ENCODE peak calls at places on chromosomes 16 and 17, in six cellular contexts. N, Z, A, F, S and T are unnamed samples.

GRCh38 chr17:74521701-74522201 is 9.5 kb downstream of the CD300LB start:
- DNase-seq in N (no peak), Z (no peak), A (no peak), F (no peak), S (no peak), T (peak; percentile 30)

GRCh38 chr17:75459590-75460267 is 3.3 kb downstream of the TMEM94 start:
- DNase-seq in N (no peak), Z (no peak), A (no peak), F (no peak), S (no peak), T (no peak)

GRCh38 chr16:47581114-47581513 is 120.0 kb downstream of the PHKB start:
- DNase-seq in N (peak; percentile 32), Z (no peak), A (no peak), F (no peak), S (no peak), T (no peak)

GRCh38 chr17:42845918-42846593 is 1.7 kb downstream of the AOC2 start:
- DNase-seq in N (no peak), Z (no peak), A (no peak), F (no peak), S (no peak), T (no peak)

GRCh38 chr17:9615486-9615885 is 29.8 kb upstream of the USP43 start:
- DNase-seq in N (no peak), Z (no peak), A (no peak), F (no peak), S (no peak), T (no peak)

GRCh38 chr16:66503030-66503429 is 46.9 kb downstream of the TK2 start:
- DNase-seq in N (no peak), Z (no peak), A (no peak), F (no peak), S (no peak), T (no peak)

GRCh38 chr16:57735755-57736418 is at the start of gene KATNB1:
- DNase-seq in N (no peak), Z (no peak), A (no peak), F (no peak), S (no peak), T (no peak)

GRCh38 chr17:82480345-82480744 is 21.8 kb downstream of the NARF start:
- DNase-seq in N (no peak), Z (no peak), A (no peak), F (no peak), S (no peak), T (no peak)

GRCh38 chr16:85329059-85329812 is 217.0 kb upstream of the CIBAR2 start:
- DNase-seq in N (peak; percentile 87), Z (no peak), A (no peak), F (no peak), S (no peak), T (no peak)

GRCh38 chr17:19733953-19734526 is 14.1 kb downstream of the ALDH3A1 start:
- DNase-seq in N (no peak), Z (no peak), A (no peak), F (no peak), S (no peak), T (no peak)

GRCh38 chr17:19719365-19720209 is 3.2 kb upstream of the SLC47A2 start:
- DNase-seq in N (peak; percentile 42), Z (peak; percentile 47), A (no peak), F (peak; percentile 88), S (no peak), T (no peak)

GRCh38 chr17:68603027-68603426 is 1.9 kb upstream of the FAM20A start:
- DNase-seq in N (no peak), Z (no peak), A (peak; percentile 20), F (no peak), S (no peak), T (no peak)

GRCh38 chr17:78214016-78214705 is at the start of gene BIRC5:
- DNase-seq in N (peak; percentile 93), Z (peak; percentile 93), A (peak; percentile 90), F (no peak), S (peak; percentile 88), T (peak; percentile 93)

GRCh38 chr16:31157136-31157535 is 7.3 kb upstream of the PRSS36 start:
- DNase-seq in N (no peak), Z (no peak), A (no peak), F (no peak), S (no peak), T (no peak)

GRCh38 chr17:69228576-69228975 is at the start of gene ABCA10:
- DNase-seq in N (no peak), Z (no peak), A (no peak), F (no peak), S (no peak), T (no peak)

GRCh38 chr16:67428146-67428731 is 2.7 kb upstream of the HSD11B2 start:
- DNase-seq in N (peak; percentile 90), Z (peak; percentile 85), A (peak; percentile 74), F (no peak), S (peak; percentile 20), T (peak; percentile 65)

GRCh38 chr16:15033309-15033707 is 22.6 kb downstream of the NTAN1 start:
- DNase-seq in N (no peak), Z (peak; percentile 21), A (no peak), F (no peak), S (no peak), T (no peak)

GRCh38 chr16:69324585-69325253 is 5.7 kb downstream of the PDF start:
- DNase-seq in N (no peak), Z (no peak), A (no peak), F (no peak), S (no peak), T (no peak)

GRCh38 chr16:85522842-85523601 is 90.1 kb upstream of the GSE1 start:
- DNase-seq in N (peak; percentile 53), Z (no peak), A (no peak), F (no peak), S (no peak), T (no peak)

GRCh38 chr17:8706431-8706830 is 38.2 kb downstream of the CCDC42 start:
- DNase-seq in N (no peak), Z (no peak), A (no peak), F (no peak), S (no peak), T (no peak)

GRCh38 chr16:13427943-13428342 is 492.0 kb upstream of the ERCC4 start:
- DNase-seq in N (no peak), Z (no peak), A (no peak), F (no peak), S (no peak), T (no peak)

GRCh38 chr17:3843935-3844516 is 2.0 kb downstream of the NCBP3 start:
- DNase-seq in N (peak; percentile 81), Z (no peak), A (no peak), F (no peak), S (no peak), T (no peak)
- H3K4me3 ChIP-seq in N (no peak overlapping the region), Z (no peak overlapping the region), A (no peak overlapping the region), F (no peak overlapping the region), S (no peak overlapping the region), T (no peak overlapping the region)

GRCh38 chr17:38660097-38661026 is 14.4 kb downstream of the EPOP start:
- DNase-seq in N (peak; percentile 29), Z (no peak), A (no peak), F (no peak), S (no peak), T (no peak)

GRCh38 chr17:38658741-38659345 is 15.9 kb downstream of the EPOP start:
- DNase-seq in N (no peak), Z (peak; percentile 74), A (peak; percentile 26), F (no peak), S (no peak), T (no peak)

GRCh38 chr17:38657824-38658740 is 16.7 kb downstream of the EPOP start:
- DNase-seq in N (no peak), Z (peak; percentile 48), A (no peak), F (no peak), S (no peak), T (no peak)

GRCh38 chr17:38656959-38657823 is 17.6 kb downstream of the EPOP start:
- DNase-seq in N (no peak), Z (no peak), A (no peak), F (no peak), S (no peak), T (no peak)

DNA sequence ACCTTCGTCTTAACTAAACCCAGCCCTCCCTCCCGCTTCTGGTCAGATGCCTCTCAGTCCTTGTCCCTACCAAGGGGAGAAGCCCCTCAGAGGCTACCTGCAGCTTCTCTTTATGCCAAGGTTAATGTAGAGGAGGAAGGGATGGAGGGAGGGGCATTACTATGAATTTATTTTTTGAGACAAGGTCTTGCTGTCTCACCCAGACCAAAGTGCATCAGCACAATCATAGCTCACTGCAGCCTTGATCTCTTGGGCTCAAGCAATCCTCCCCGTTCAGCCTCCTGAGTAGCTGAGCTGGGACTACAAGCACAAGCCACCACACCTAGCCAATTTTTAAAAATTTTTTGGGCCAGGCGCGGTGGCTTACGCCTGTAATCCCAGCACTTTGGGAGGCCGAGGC is 15.3 kb downstream of the EPOP start:
- DNase-seq in N (no peak), Z (no peak), A (no peak), F (no peak), S (no peak), T (no peak)
- H3K4me1 ChIP-seq in N (no peaks in the 10 kb centered on the region), Z (peaks cover 10% of the 10 kb centered on the region), A (no peaks in the 10 kb centered on the region), F (no peaks in the 10 kb centered on the region), S (no peaks in the 10 kb centered on the region), T (peaks cover 5% of the 10 kb centered on the region)

DNA sequence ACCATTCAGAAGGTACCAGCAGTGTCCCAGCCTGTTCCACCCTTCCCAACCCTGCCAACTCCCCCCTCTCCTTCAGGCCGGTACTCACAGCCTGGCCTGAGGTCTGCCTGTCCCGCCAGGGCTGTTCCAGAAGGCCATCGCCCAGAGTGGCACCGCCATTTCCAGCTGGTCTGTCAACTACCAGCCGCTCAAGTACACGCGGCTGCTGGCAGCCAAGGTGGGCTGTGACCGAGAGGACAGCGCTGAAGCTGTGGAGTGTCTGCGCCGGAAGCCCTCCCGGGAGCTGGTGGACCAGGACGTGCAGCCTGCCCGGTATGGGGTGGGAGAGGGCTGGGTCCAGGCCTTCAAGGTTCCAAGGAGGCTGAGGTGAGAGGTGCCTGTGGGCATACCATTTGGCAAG is 5.3 kb upstream of the SPEM1 start:
- DNase-seq in N (no peak), Z (no peak), A (no peak), F (no peak), S (no peak), T (no peak)
- H3K4me3 ChIP-seq in N (no peak overlapping the region), Z (no peak overlapping the region), A (no peak overlapping the region), F (no peak overlapping the region), S (no peak overlapping the region), T (no peak overlapping the region)

GRCh38 chr17:79704691-79705090 is 26.1 kb upstream of the ENPP7 start:
- DNase-seq in N (peak; percentile 10), Z (no peak), A (no peak), F (no peak), S (no peak), T (no peak)

GRCh38 chr17:79705674-79706073 is 25.1 kb upstream of the ENPP7 start:
- DNase-seq in N (no peak), Z (no peak), A (no peak), F (no peak), S (no peak), T (no peak)

GRCh38 chr17:79707441-79707850 is 23.3 kb upstream of the ENPP7 start:
- DNase-seq in N (no peak), Z (no peak), A (no peak), F (no peak), S (no peak), T (no peak)

GRCh38 chr17:79707931-79708891 is 22.5 kb upstream of the ENPP7 start:
- DNase-seq in N (peak; percentile 46), Z (no peak), A (peak; percentile 46), F (no peak), S (peak; percentile 34), T (peak; percentile 51)

DNA sequence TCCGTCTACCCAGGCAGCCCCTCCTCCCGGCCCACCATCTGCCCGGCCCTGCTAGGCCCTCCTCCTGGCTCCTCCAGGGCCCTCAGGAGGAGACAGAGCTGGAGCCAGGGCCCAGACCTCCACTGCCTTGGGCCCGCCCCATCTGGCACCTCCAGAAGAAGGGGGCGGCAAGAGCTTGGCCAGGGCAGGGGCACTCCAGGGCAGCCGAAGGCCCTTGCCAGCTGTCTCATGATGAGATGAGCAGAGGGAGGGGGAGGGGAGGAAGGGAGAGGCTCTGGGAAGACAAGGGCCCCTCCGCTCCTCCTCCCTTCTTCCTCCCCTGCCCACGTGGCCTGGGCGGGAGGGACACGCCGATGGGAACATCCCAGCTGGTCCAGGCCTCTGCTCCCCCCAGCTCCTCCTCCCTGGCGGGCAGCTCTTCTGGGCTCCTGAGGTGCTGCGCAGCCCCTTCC is 23.8 kb upstream of the ENPP7 start:
- DNase-seq in N (no peak), Z (no peak), A (no peak), F (no peak), S (no peak), T (no peak)
- H3K4me1 ChIP-seq in N (no peaks in the 10 kb centered on the region), Z (no peaks in the 10 kb centered on the region), A (no peaks in the 10 kb centered on the region), F (peaks cover 16% of the 10 kb centered on the region), S (peaks cover 4% of the 10 kb centered on the region), T (peaks cover 3% of the 10 kb centered on the region)